ENCODE peak calls at places on chromosomes 2 and 18, in five cellular contexts. W, T, X, N and I are unnamed samples.

GRCh38 chr2:35410431-35411061 is 945.0 kb upstream of the CRIM1 start:
- DNase-seq in T (no peak), X (peak; percentile 11), N (peak; percentile 70), W (no peak), I (peak; percentile 34)

GRCh38 chr2:23801396-23801795 is 125.5 kb downstream of the ATAD2B start:
- DNase-seq in W (no peak), X (no peak), N (no peak), T (no peak), I (no peak)

GRCh38 chr2:53813151-53813550 is 26.3 kb downstream of the ERLEC1 start:
- DNase-seq in X (no peak), W (no peak), T (no peak), N (no peak), I (no peak)

GRCh38 chr2:36762764-36763490 is 66.4 kb downstream of the VIT start:
- DNase-seq in T (no peak), N (no peak), W (no peak), X (no peak), I (no peak)

GRCh38 chr18:62683935-62684334 is 31.4 kb upstream of the PHLPP1 start:
- DNase-seq in N (no peak), W (no peak), X (no peak), T (no peak), I (no peak)

GRCh38 chr2:177172034-177172880 is 40.3 kb upstream of the HNRNPA3 start:
- DNase-seq in N (no peak), X (no peak), T (no peak), W (no peak), I (no peak)

GRCh38 chr18:57819671-57820460 is 16.8 kb upstream of the ATP8B1 start:
- DNase-seq in X (peak; percentile 38), N (peak; percentile 83), W (no peak), T (peak; percentile 46), I (no peak)

GRCh38 chr2:203453858-203454451 is 81.1 kb downstream of the RAPH1 start:
- DNase-seq in W (no peak), X (peak; percentile 54), N (peak; percentile 40), T (peak; percentile 30), I (no peak)

GRCh38 chr2:143026411-143027054 is 102.7 kb upstream of the ARHGAP15 start:
- DNase-seq in W (no peak), N (no peak), T (no peak), X (peak; percentile 36), I (peak; percentile 33)

GRCh38 chr2:192657364-192657763 is 462.6 kb upstream of the TMEFF2 start:
- DNase-seq in T (no peak), N (no peak), W (no peak), X (no peak), I (no peak)

GRCh38 chr2:59584958-59585357 is 968.5 kb downstream of the BCL11A start:
- DNase-seq in W (no peak), X (no peak), N (no peak), T (no peak), I (no peak)

GRCh38 chr2:120768112-120769048 is 32.7 kb downstream of the GLI2 start:
- DNase-seq in N (no peak), T (no peak), X (no peak), W (no peak), I (no peak)

GRCh38 chr2:24872344-24873115 is 47.5 kb downstream of the ADCY3 start:
- DNase-seq in N (no peak), W (no peak), X (no peak), T (no peak), I (no peak)

GRCh38 chr2:238557855-238558435 is 131.2 kb downstream of the ASB1 start:
- DNase-seq in X (no peak), W (no peak), N (no peak), T (no peak), I (no peak)

GRCh38 chr18:60471652-60472051 is 99.1 kb upstream of the MC4R start:
- DNase-seq in N (no peak), W (no peak), X (no peak), T (no peak), I (no peak)

GRCh38 chr2:235898766-235899165 is 269.4 kb downstream of the GBX2 start:
- DNase-seq in W (no peak), N (no peak), T (no peak), X (no peak), I (no peak)

GRCh38 chr2:180733330-180733729 is 247.1 kb upstream of the UBE2E3 start:
- DNase-seq in W (no peak), X (no peak), N (no peak), T (no peak), I (no peak)

GRCh38 chr18:79399275-79400081 is 3.7 kb downstream of the NFATC1 start:
- DNase-seq in T (no peak), X (no peak), W (no peak), N (no peak), I (peak; percentile 92)

GRCh38 chr2:121276341-121276740 is 8.7 kb downstream of the TFCP2L1 start:
- DNase-seq in T (no peak), N (no peak), X (no peak), W (no peak), I (no peak)

GRCh38 chr2:170843656-170844055 is 27.0 kb downstream of the GAD1 start:
- DNase-seq in W (no peak), X (no peak), N (no peak), T (no peak), I (no peak)

GRCh38 chr2:196464311-196464710 is 175.2 kb upstream of the CCDC150 start:
- DNase-seq in T (no peak), N (no peak), W (no peak), X (no peak), I (no peak)

GRCh38 chr2:14255135-14255820 is 377.2 kb upstream of the LRATD1 start:
- DNase-seq in W (no peak), T (no peak), X (no peak), N (no peak), I (no peak)

GRCh38 chr2:188884051-188884450 is 90.1 kb upstream of the COL3A1 start:
- DNase-seq in X (no peak), W (no peak), N (no peak), T (no peak), I (no peak)

GRCh38 chr18:22872894-22873537 is 60.1 kb upstream of the RBBP8 start:
- DNase-seq in W (no peak), N (no peak), T (no peak), X (no peak), I (no peak)

GRCh38 chr2:230449901-230450467 is 34.0 kb downstream of the SP100 start:
- DNase-seq in T (no peak), X (no peak), N (no peak), W (no peak), I (no peak)
- TF ChIP-seq POLR2A in T (no peak), X (no peak), N (no peak), W (no peak), I (no peak)

GRCh38 chr2:55102056-55102812 is 52.0 kb upstream of the RTN4 start:
- DNase-seq in N (no peak), W (no peak), T (no peak), X (no peak), I (no peak)
- H3K27ac ChIP-seq in N (peak overlapping the region; percentile 84), W (peak overlapping the region; percentile 82), T (no peak overlapping the region), X (peak overlapping the region; percentile 88), I (peak overlapping the region; percentile 36)

GRCh38 chr2:224580248-224580647 is 4.9 kb downstream of the CUL3 start:
- DNase-seq in X (no peak), W (no peak), N (no peak), T (no peak), I (no peak)

GRCh38 chr2:224586127-224586702 is 1.1 kb upstream of the CUL3 start:
- DNase-seq in N (no peak), W (no peak), T (no peak), X (no peak), I (no peak)

GRCh38 chr2:224584768-224585204 is 377 bp downstream of the CUL3 start:
- DNase-seq in X (peak; percentile 28), T (peak; percentile 48), N (peak; percentile 59), W (peak; percentile 82), I (no peak)

GRCh38 chr2:224584111-224584764 is 925 bp downstream of the CUL3 start:
- DNase-seq in T (peak; percentile 24), W (no peak), N (peak; percentile 61), X (peak; percentile 36), I (no peak)

DNA sequence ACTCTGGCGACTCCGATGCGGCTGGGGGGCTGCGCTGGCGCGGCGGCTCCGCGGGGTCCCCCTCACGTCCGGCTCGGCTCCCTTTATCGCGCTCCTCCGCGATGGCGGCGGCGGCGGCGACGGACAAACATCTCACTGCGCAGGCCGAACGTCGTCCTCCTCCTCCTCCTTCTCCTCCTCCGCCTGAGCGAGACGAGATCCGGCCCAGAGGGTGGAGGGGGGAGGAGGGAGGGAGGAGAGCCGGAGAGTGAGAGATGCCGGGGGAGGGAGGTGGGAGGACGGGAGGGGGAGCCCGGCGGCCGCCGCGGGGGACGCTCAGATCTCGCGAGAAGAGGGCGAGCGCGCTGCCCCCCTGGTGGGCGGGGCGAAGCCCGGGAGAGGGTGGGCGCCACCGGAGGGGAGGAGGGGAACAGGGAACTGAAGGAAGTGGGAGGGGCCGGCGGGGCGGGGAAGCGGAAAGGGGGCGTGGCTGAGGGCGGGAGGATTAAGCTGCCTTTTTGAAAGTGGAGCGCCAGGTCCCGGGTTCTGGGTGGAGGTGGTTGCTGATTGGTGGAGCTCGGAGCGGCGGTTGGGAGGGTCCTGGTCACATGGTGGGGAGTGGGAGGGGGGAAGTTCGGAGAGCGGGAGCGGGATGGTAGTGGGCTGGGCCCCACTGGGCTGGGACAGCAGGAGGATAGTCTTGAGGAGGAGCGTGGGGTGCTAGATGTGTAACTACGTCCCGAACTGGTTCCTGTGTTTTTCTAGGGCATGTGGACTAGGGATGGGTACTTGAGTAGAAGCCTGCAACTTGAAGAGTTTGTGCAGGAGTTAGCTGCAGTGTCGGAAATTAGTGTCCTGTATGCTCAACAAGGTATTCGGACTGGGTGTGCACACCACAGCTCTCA is at the start of gene CUL3:
- DNase-seq in N (peak; percentile 100), W (peak; percentile 100), T (peak; percentile 100), X (peak; percentile 99), I (peak; percentile 98)
- TF ChIP-seq POLR2A in N (peak; percentile 90), W (peak; percentile 87), T (peak; percentile 74), X (peak; percentile 87), I (peak; percentile 88)

DNA sequence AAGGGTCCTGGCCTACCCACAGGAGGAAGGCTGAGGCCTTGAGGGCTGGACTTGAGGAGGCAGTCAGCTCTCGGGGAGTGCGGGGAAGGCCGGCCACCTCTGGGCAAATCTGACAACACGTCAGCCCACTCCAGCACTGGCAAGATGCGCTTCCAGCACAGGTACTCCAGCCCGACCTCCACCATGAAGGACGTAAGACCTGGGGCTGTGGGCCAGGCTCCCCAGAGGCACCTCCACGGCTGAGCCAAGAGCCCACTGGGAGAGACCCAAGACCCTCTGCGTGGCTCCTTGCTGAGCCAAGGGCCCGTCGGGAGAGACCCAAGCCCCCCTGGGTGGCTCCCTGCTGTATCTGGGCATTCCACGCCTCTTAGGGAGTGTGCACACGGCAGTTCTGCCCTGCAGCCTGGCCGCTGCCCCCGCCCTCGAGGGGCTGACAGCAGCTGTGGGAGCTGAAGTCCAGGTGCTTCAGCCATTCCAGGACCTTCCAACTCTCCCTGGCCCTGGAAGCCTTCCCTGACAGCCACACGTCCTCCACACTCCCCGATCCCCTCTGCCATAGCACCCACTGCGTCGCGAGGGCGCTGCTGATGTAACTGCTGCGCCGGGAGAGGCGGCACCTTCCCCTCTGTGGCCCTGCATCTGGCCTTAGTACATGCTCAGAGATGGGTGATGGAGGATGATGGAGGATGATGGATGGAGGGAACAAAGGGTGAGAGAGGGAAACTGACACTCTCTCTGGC is 50.2 kb downstream of the BIN1 start:
- DNase-seq in X (no peak), W (no peak), T (no peak), N (no peak), I (no peak)
- H3K27ac ChIP-seq in X (no peak overlapping the region), W (no peak overlapping the region), T (no peak overlapping the region), N (no peak overlapping the region), I (no peak overlapping the region)